ENCODE peak calls at places on chromosomes 12 and 14, in eight cellular contexts. K is CD8-positive, alpha-beta memory T cell; S is GM12891; Z is ecto neural progenitor cell; O is HCEC 1CT; H is AG10803; L is kidney tubule cell; M is HepG2. P is an unnamed sample.

GRCh38 chr14:94665121-94665520 is 52.9 kb downstream of the SERPINA3 start:
- DNase-seq in Z (peak; percentile 27), O (peak; percentile 35), H (peak; percentile 90), S (no peak), K (no peak), M (no peak), L (no peak), P (no peak)

GRCh38 chr12:101642115-101643067 is 47.6 kb downstream of the MYBPC1 start:
- DNase-seq in K (no peak), S (no peak), O (no peak), L (peak; percentile 36), M (no peak), Z (peak; percentile 60), H (no peak), P (no peak)

GRCh38 chr12:10354502-10354901 is 35.3 kb downstream of the KLRK1 start:
- DNase-seq in M (peak; percentile 19), S (no peak), H (no peak), L (peak; percentile 88), K (no peak), O (no peak), Z (no peak), P (no peak)

GRCh38 chr14:96710060-96710636 is 87.0 kb upstream of the VRK1 start:
- DNase-seq in H (no peak), Z (no peak), M (no peak), L (no peak), O (no peak), S (no peak), K (no peak), P (no peak)

GRCh38 chr14:95699397-95699796 is 13.2 kb downstream of the TCL1B start:
- DNase-seq in S (no peak), K (no peak), M (no peak), L (no peak), Z (no peak), O (no peak), H (no peak), P (no peak)

GRCh38 chr12:13273850-13274249 is 77.3 kb downstream of the EMP1 start:
- DNase-seq in S (no peak), K (no peak), M (no peak), Z (no peak), L (no peak), H (no peak), O (no peak), P (no peak)

GRCh38 chr14:72924332-72924731 is 1.9 kb upstream of the DCAF4 start:
- DNase-seq in Z (no peak), O (no peak), K (no peak), H (no peak), M (peak; percentile 43), S (no peak), L (peak; percentile 63), P (no peak)

GRCh38 chr14:93306844-93307243 is 26.0 kb downstream of the BTBD7 start:
- DNase-seq in Z (no peak), S (no peak), H (no peak), M (no peak), L (no peak), K (no peak), O (no peak), P (no peak)

GRCh38 chr12:121383601-121384019 is 16.3 kb upstream of the RNF34 start:
- DNase-seq in K (no peak), H (no peak), L (no peak), S (no peak), Z (no peak), M (no peak), O (no peak), P (no peak)

GRCh38 chr14:52179151-52179790 is 88.2 kb upstream of the PTGDR start:
- DNase-seq in H (no peak), S (no peak), O (no peak), K (no peak), L (no peak), Z (no peak), M (no peak), P (no peak)

GRCh38 chr12:57461326-57461903 is 1.8 kb downstream of the GLI1 start:
- DNase-seq in L (no peak), K (peak; percentile 44), Z (peak; percentile 91), S (no peak), O (peak; percentile 82), M (no peak), H (peak; percentile 48), P (peak; percentile 80)

GRCh38 chr12:48356041-48356768 is 5.5 kb upstream of the ZNF641 start:
- DNase-seq in S (no peak), O (no peak), K (no peak), H (no peak), L (peak; percentile 91), Z (peak; percentile 29), M (peak; percentile 58), P (no peak)

GRCh38 chr14:55125403-55125802 is 3.6 kb upstream of the LGALS3 start:
- DNase-seq in K (no peak), H (no peak), O (no peak), S (no peak), L (peak; percentile 56), M (no peak), Z (no peak), P (no peak)